ENCODE peak calls at places on chromosome X, in eight cellular contexts. B is T-cell; R is HL-60; N is mesendoderm; Q is A549; G is activated naive CD4-positive, alpha-beta T cell treated with anti-CD3 and anti-CD28 coated beads, Interleukin-2, amount 10 ng/mL, durations not matched to agents 7 days and 5 days; H is C1 segment of cervical spinal cord; E is HT1080. I is an unnamed sample.

GRCh38 chrX:123835661-123836371 is 24.0 kb upstream of the XIAP start:
- DNase-seq in G (no peak), R (no peak), B (no peak), E (peak), H (no peak), N (no peak), Q (peak), I (no peak)

GRCh38 chrX:54560411-54560810 is 30.4 kb downstream of the GNL3L start:
- DNase-seq in E (no peak), N (peak), G (no peak), Q (no peak), B (no peak), R (no peak), H (no peak), I (no peak)

GRCh38 chrX:44918722-44919121 is 45.7 kb downstream of the KDM6A start:
- DNase-seq in N (no peak), E (no peak), H (no peak), Q (no peak), B (no peak), R (no peak), G (no peak), I (no peak)

GRCh38 chrX:3449287-3449686 is 102.8 kb upstream of the MXRA5 start:
- DNase-seq in Q (no peak), B (no peak), R (no peak), G (no peak), E (no peak), N (no peak), H (no peak), I (no peak)

GRCh38 chrX:55041514-55041913 is 10.7 kb upstream of the ALAS2 start:
- DNase-seq in B (no peak), E (no peak), G (no peak), R (no peak), Q (no peak), H (no peak), N (no peak), I (no peak)

GRCh38 chrX:18871161-18871880 is 112.6 kb downstream of the PHKA2 start:
- DNase-seq in Q (no peak), N (no peak), G (no peak), R (no peak), B (no peak), E (no peak), H (no peak), I (no peak)

GRCh38 chrX:150460063-150460462 is 96.9 kb downstream of the MAMLD1 start:
- DNase-seq in N (no peak), Q (no peak), E (no peak), R (no peak), G (no peak), B (no peak), H (no peak), I (no peak)

GRCh38 chrX:40151211-40152172 is 53.7 kb upstream of the BCOR start:
- DNase-seq in N (peak), R (no peak), Q (no peak), E (no peak), H (no peak), B (no peak), G (no peak), I (no peak)

GRCh38 chrX:115561605-115562491 is 874 bp downstream of the PLS3 start:
- DNase-seq in B (no peak), G (no peak), H (peak), R (no peak), E (peak), Q (peak), N (peak), I (no peak)

GRCh38 chrX:1462596-1463251 is 10.0 kb upstream of the ASMTL start:
- DNase-seq in B (peak), N (no peak), H (no peak), G (peak), R (peak), Q (peak), E (peak), I (peak)

GRCh38 chrX:81791086-81791485 is 589.2 kb downstream of the SH3BGRL start:
- DNase-seq in G (no peak), Q (no peak), B (no peak), H (no peak), N (no peak), R (no peak), E (peak), I (no peak)

GRCh38 chrX:97616883-97617510 is 733.3 kb downstream of the RPA4 start:
- DNase-seq in Q (peak), E (peak), N (peak), B (no peak), R (no peak), H (no peak), G (no peak), I (no peak)

GRCh38 chrX:617891-618290 is 12.7 kb upstream of the SHOX start:
- DNase-seq in N (no peak), R (no peak), G (no peak), H (no peak), Q (no peak), E (no peak), B (no peak), I (no peak)

GRCh38 chrX:43456056-43456455 is 200.0 kb upstream of the MAOA start:
- DNase-seq in G (no peak), R (no peak), H (no peak), Q (no peak), N (no peak), B (no peak), E (no peak), I (no peak)

GRCh38 chrX:119272882-119273806 is 37.1 kb downstream of the PGRMC1 start:
- DNase-seq in Q (no peak), N (peak), H (no peak), B (peak), G (peak), E (no peak), R (no peak), I (peak)

GRCh38 chrX:42384956-42385355 is 393.0 kb downstream of the PPP1R2C start:
- DNase-seq in B (no peak), Q (no peak), R (no peak), E (peak), G (no peak), H (no peak), N (no peak), I (no peak)

GRCh38 chrX:134821370-134821769 is 163.1 kb upstream of the PLAC1 start:
- DNase-seq in H (no peak), R (no peak), Q (no peak), E (peak), B (no peak), N (peak), G (no peak), I (no peak)

GRCh38 chrX:69305333-69306062 is 140.2 kb upstream of the PJA1 start:
- DNase-seq in B (no peak), R (no peak), G (no peak), Q (no peak), N (peak), H (no peak), E (no peak), I (no peak)

GRCh38 chrX:114611018-114611619 is 27.2 kb downstream of the HTR2C start:
- DNase-seq in E (peak), G (peak), H (no peak), N (peak), R (peak), Q (peak), B (peak), I (no peak)

GRCh38 chrX:8349816-8350544 is 114.7 kb upstream of the VCX3B start:
- DNase-seq in G (no peak), H (no peak), E (no peak), B (no peak), Q (no peak), R (no peak), N (no peak), I (no peak)

GRCh38 chrX:44871114-44871645 is 1.8 kb upstream of the KDM6A start:
- DNase-seq in G (no peak), R (no peak), N (peak), H (no peak), Q (no peak), E (no peak), B (no peak), I (no peak)

GRCh38 chrX:103674531-103675454 is 11.7 kb downstream of the MORF4L2 start:
- DNase-seq in H (no peak), N (peak), R (no peak), E (no peak), G (no peak), B (no peak), Q (no peak), I (no peak)

GRCh38 chrX:18574591-18574990 is 97.3 kb downstream of the RS1 start:
- DNase-seq in N (no peak), E (peak), B (no peak), R (no peak), H (no peak), Q (peak), G (no peak), I (no peak)

GRCh38 chrX:15744181-15744867 is 6.3 kb downstream of the CA5B start:
- DNase-seq in N (no peak), R (no peak), E (no peak), H (no peak), G (no peak), B (no peak), Q (peak), I (no peak)

GRCh38 chrX:43655151-43655676 is 885 bp upstream of the MAOA start:
- DNase-seq in H (peak), E (peak), B (peak), G (peak), Q (peak), R (no peak), N (peak), I (peak)

GRCh38 chrX:118346258-118347094 is 570 bp downstream of the WDR44 start:
- DNase-seq in N (peak), B (peak), H (peak), E (no peak), R (peak), G (peak), Q (peak), I (peak)

GRCh38 chrX:108270280-108270679 is 167.9 kb downstream of the COL4A6 start:
- DNase-seq in B (no peak), E (no peak), R (no peak), G (no peak), N (no peak), H (no peak), Q (peak), I (no peak)

GRCh38 chrX:133593531-133593930 is 178.2 kb upstream of the GPC4 start:
- DNase-seq in B (no peak), E (no peak), Q (no peak), H (no peak), N (peak), R (no peak), G (no peak), I (no peak)

GRCh38 chrX:114050075-114050796 is 533.6 kb upstream of the HTR2C start:
- DNase-seq in Q (no peak), G (no peak), E (no peak), N (no peak), R (no peak), B (no peak), H (no peak), I (no peak)

GRCh38 chrX:129759576-129760061 is 20.1 kb upstream of the SASH3 start:
- DNase-seq in B (peak), Q (peak), G (peak), H (peak), R (peak), N (no peak), E (peak), I (peak)

GRCh38 chrX:106862972-106863688 is 40.0 kb downstream of the RIPPLY1 start:
- DNase-seq in B (peak), E (peak), Q (peak), N (peak), H (no peak), R (peak), G (peak), I (no peak)

GRCh38 chrX:29690061-29690460 is 525.3 kb upstream of the MAGEB2 start:
- DNase-seq in G (no peak), H (no peak), Q (no peak), N (no peak), B (no peak), E (no peak), R (no peak), I (no peak)

GRCh38 chrX:20487227-20487626 is 220.5 kb upstream of the RPS6KA3 start:
- DNase-seq in G (no peak), H (no peak), B (no peak), R (no peak), E (peak), N (no peak), Q (no peak), I (no peak)

GRCh38 chrX:116281106-116281505 is 110.6 kb downstream of the AGTR2 start:
- DNase-seq in R (no peak), B (no peak), Q (peak), E (no peak), G (no peak), N (peak), H (no peak), I (no peak)

GRCh38 chrX:109890910-109891502 is 111.9 kb upstream of the TMEM164 start:
- DNase-seq in G (peak), Q (peak), R (peak), H (peak), N (peak), E (peak), B (peak), I (peak)

I was measured in naive thymus-derived CD8-positive, alpha-beta T cell.